ENCODE peak calls at places on chromosome 7, in six cellular contexts. Z is CD8-positive, alpha-beta T cell; B is Jurkat, Clone E6-1; K is brain pericyte; H is breast epithelium; N is NCI-H1092 treated with DMSO at 0.1 percent for 48 hours. S is an unnamed sample.

GRCh38 chr7:40935435-40935834 is 767.5 kb downstream of the INHBA start:
- DNase-seq in Z (no peak), B (no peak), K (no peak), H (no peak), N (no peak), S (no peak)

GRCh38 chr7:116672596-116673503 is 854 bp downstream of the MET start:
- DNase-seq in Z (no peak), B (no peak), K (no peak), H (no peak), N (peak; percentile 75), S (no peak)

GRCh38 chr7:4006687-4007086 is 675.4 kb upstream of the FOXK1 start:
- DNase-seq in Z (no peak), B (no peak), K (no peak), H (peak; percentile 56), N (peak; percentile 62), S (peak; percentile 27)

GRCh38 chr7:128841171-128841690 is 11.0 kb downstream of the FLNC start:
- DNase-seq in Z (no peak), B (no peak), K (no peak), H (no peak), N (no peak), S (no peak)

GRCh38 chr7:64618785-64619456 is 47.0 kb upstream of the ZNF107 start:
- DNase-seq in Z (no peak), B (peak; percentile 79), K (no peak), H (no peak), N (peak; percentile 63), S (peak; percentile 46)

GRCh38 chr7:134174797-134175261 is 47.7 kb downstream of the LRGUK start:
- DNase-seq in Z (no peak), B (no peak), K (peak; percentile 27), H (no peak), N (no peak), S (no peak)

GRCh38 chr7:34747176-34747781 is 89.3 kb downstream of the NPSR1 start:
- DNase-seq in Z (no peak), B (no peak), K (no peak), H (no peak), N (peak; percentile 53), S (no peak)

GRCh38 chr7:18020138-18020715 is 7.4 kb downstream of the PRPS1L1 start:
- DNase-seq in Z (no peak), B (no peak), K (no peak), H (no peak), N (no peak), S (no peak)

GRCh38 chr7:39888171-39888853 is 61.7 kb upstream of the CDK13 start:
- DNase-seq in Z (no peak), B (no peak), K (no peak), H (no peak), N (no peak), S (no peak)

GRCh38 chr7:46738713-46739220 is 817.7 kb upstream of the IGFBP3 start:
- DNase-seq in Z (no peak), B (no peak), K (no peak), H (no peak), N (no peak), S (no peak)

GRCh38 chr7:106968160-106968559 is 76.3 kb upstream of the PRKAR2B start:
- DNase-seq in Z (no peak), B (no peak), K (no peak), H (no peak), N (no peak), S (no peak)

GRCh38 chr7:89041240-89041639 is 245.7 kb upstream of the TEX47 start:
- DNase-seq in Z (no peak), B (no peak), K (no peak), H (no peak), N (no peak), S (no peak)

GRCh38 chr7:104267701-104268368 is 60.0 kb upstream of the ORC5 start:
- DNase-seq in Z (no peak), B (peak; percentile 6), K (no peak), H (no peak), N (peak; percentile 57), S (no peak)

GRCh38 chr7:45682836-45683555 is 108.8 kb downstream of the ADCY1 start:
- DNase-seq in Z (no peak), B (no peak), K (no peak), H (no peak), N (no peak), S (no peak)

GRCh38 chr7:127997226-127997922 is 33.9 kb downstream of the LRRC4 start:
- DNase-seq in Z (no peak), B (no peak), K (no peak), H (no peak), N (no peak), S (no peak)